ENCODE peak calls at places on chromosomes 1 and 21, in four cellular contexts. I, Z, O and P are unnamed samples.

GRCh38 chr1:191690931-191691330 is 467.3 kb upstream of the RGS18 start:
- DNase-seq in I (no peak), Z (no peak), O (no peak), P (no peak)

GRCh38 chr21:45405819-45406762 is 1.1 kb downstream of the COL18A1 start:
- DNase-seq in I (no peak), Z (peak; percentile 3), O (no peak), P (no peak)

GRCh38 chr1:213876531-213876930 is 111.2 kb upstream of the PROX1 start:
- DNase-seq in I (no peak), Z (no peak), O (no peak), P (no peak)

GRCh38 chr1:59186656-59187055 is 110.2 kb upstream of the FGGY start:
- DNase-seq in I (no peak), Z (no peak), O (peak; percentile 66), P (no peak)

GRCh38 chr21:28272272-28272992 is 720.2 kb downstream of the LTN1 start:
- DNase-seq in I (no peak), Z (no peak), O (no peak), P (no peak)

GRCh38 chr1:23566304-23566703 is 7.0 kb upstream of the ID3 start:
- DNase-seq in I (no peak), Z (no peak), O (no peak), P (no peak)

GRCh38 chr1:108801101-108801500 is 54.6 kb downstream of the STXBP3 start:
- DNase-seq in I (no peak), Z (no peak), O (no peak), P (no peak)

GRCh38 chr1:245301162-245301580 is 146.4 kb downstream of the KIF26B start:
- DNase-seq in I (no peak), Z (no peak), O (no peak), P (no peak)

GRCh38 chr21:38136201-38136600 is 120.6 kb upstream of the KCNJ15 start:
- DNase-seq in I (no peak), Z (peak; percentile 72), O (no peak), P (no peak)

GRCh38 chr1:169725930-169726329 is 7.9 kb downstream of the SELE start:
- DNase-seq in I (no peak), Z (no peak), O (no peak), P (no peak)

GRCh38 chr1:12518956-12519707 is 98.9 kb downstream of the DHRS3 start:
- DNase-seq in I (no peak), Z (no peak), O (no peak), P (no peak)